ENCODE peak calls at places on chromosomes 3 and 15, in six cellular contexts. T is transverse colon, L is left ventricle myocardium inferior, O is spleen, I is PC-3, A is colonic mucosa. U is an unnamed sample.

GRCh38 chr3:65497846-65498245 is 540.9 kb downstream of the MAGI1 start:
- DNase-seq in T (no peak), L (no peak), O (no peak), I (no peak), A (no peak), U (no peak)

GRCh38 chr3:170355738-170356595 is 1.5 kb upstream of the SKIL start:
- DNase-seq in T (peak; percentile 56), L (peak; percentile 54), O (peak; percentile 83), I (no peak), A (peak; percentile 43), U (peak; percentile 72)

GRCh38 chr3:23921052-23921511 is 4.2 kb downstream of the RPL15 start:
- DNase-seq in T (no peak), L (no peak), O (no peak), I (no peak), A (no peak), U (no peak)

GRCh38 chr15:79965836-79966630 is 5.0 kb downstream of the BCL2A1 start:
- DNase-seq in T (no peak), L (no peak), O (no peak), I (peak; percentile 73), A (no peak), U (no peak)

GRCh38 chr15:85658816-85659215 is 135.9 kb downstream of the KLHL25 start:
- DNase-seq in T (no peak), L (no peak), O (no peak), I (no peak), A (no peak), U (no peak)

GRCh38 chr15:75693501-75694240 is 19.0 kb downstream of the CSPG4 start:
- DNase-seq in T (no peak), L (no peak), O (peak; percentile 74), I (no peak), A (no peak), U (no peak)

GRCh38 chr3:128549283-128550112 is 56.5 kb upstream of the GATA2 start:
- DNase-seq in T (no peak), L (peak; percentile 70), O (no peak), I (peak; percentile 3), A (no peak), U (no peak)

GRCh38 chr15:38536201-38536676 is 28.4 kb downstream of the RASGRP1 start:
- DNase-seq in T (no peak), L (peak; percentile 51), O (no peak), I (no peak), A (no peak), U (no peak)

GRCh38 chr15:31499953-31500808 is 173.5 kb downstream of the KLF13 start:
- DNase-seq in T (no peak), L (no peak), O (no peak), I (no peak), A (no peak), U (no peak)

GRCh38 chr15:62603757-62604156 is 438.7 kb upstream of the C2CD4B start:
- DNase-seq in T (peak; percentile 35), L (no peak), O (no peak), I (peak; percentile 91), A (peak; percentile 48), U (no peak)

GRCh38 chr3:41265823-41266273 is 66.5 kb downstream of the CTNNB1 start:
- DNase-seq in T (no peak), L (no peak), O (no peak), I (peak; percentile 59), A (no peak), U (no peak)

GRCh38 chr15:95017950-95018349 is 786.6 kb downstream of the MCTP2 start:
- DNase-seq in T (peak; percentile 16), L (peak; percentile 52), O (peak; percentile 85), I (peak; percentile 8), A (peak; percentile 24), U (no peak)

GRCh38 chr15:29128671-29129070 is 141.0 kb downstream of the NSMCE3 start:
- DNase-seq in T (no peak), L (no peak), O (peak; percentile 68), I (no peak), A (no peak), U (no peak)

GRCh38 chr3:121165397-121165837 is 257.4 kb downstream of the STXBP5L start:
- DNase-seq in T (no peak), L (no peak), O (no peak), I (peak; percentile 66), A (no peak), U (no peak)

GRCh38 chr3:165523801-165524200 is 313.4 kb downstream of the BCHE start:
- DNase-seq in T (no peak), L (no peak), O (no peak), I (peak; percentile 37), A (no peak), U (no peak)

GRCh38 chr3:178198329-178198728 is 337.9 kb upstream of the KCNMB2 start:
- DNase-seq in T (no peak), L (no peak), O (no peak), I (peak; percentile 46), A (no peak), U (no peak)

GRCh38 chr3:123138819-123139517 is 62.8 kb upstream of the SEC22A start:
- DNase-seq in T (peak; percentile 31), L (no peak), O (peak; percentile 65), I (no peak), A (no peak), U (no peak)

GRCh38 chr15:85482896-85483295 is 102.5 kb downstream of the AKAP13 start:
- DNase-seq in T (no peak), L (no peak), O (no peak), I (no peak), A (no peak), U (no peak)

GRCh38 chr3:40877651-40878463 is 321.4 kb upstream of the CTNNB1 start:
- DNase-seq in T (peak; percentile 12), L (peak; percentile 70), O (no peak), I (peak; percentile 5), A (peak; percentile 28), U (peak; percentile 24)

GRCh38 chr15:99303881-99304280 is 52.6 kb downstream of the LRRC28 start:
- DNase-seq in T (no peak), L (no peak), O (no peak), I (no peak), A (no peak), U (no peak)

GRCh38 chr3:62686486-62686885 is 188.7 kb downstream of the CADPS start:
- DNase-seq in T (no peak), L (no peak), O (no peak), I (peak; percentile 51), A (no peak), U (no peak)

GRCh38 chr15:51046016-51046415 is 48.7 kb downstream of the TNFAIP8L3 start:
- DNase-seq in T (no peak), L (no peak), O (no peak), I (no peak), A (no peak), U (no peak)

GRCh38 chr3:106533097-106533496 is 664.3 kb upstream of the CBLB start:
- DNase-seq in T (no peak), L (no peak), O (no peak), I (no peak), A (no peak), U (no peak)

GRCh38 chr3:51975857-51976549 is 1.1 kb downstream of the ABHD14A start:
- DNase-seq in T (peak; percentile 75), L (peak; percentile 70), O (peak; percentile 88), I (peak; percentile 37), A (peak; percentile 81), U (no peak)

GRCh38 chr3:51980253-51980652 is 3.1 kb upstream of the ACY1 start:
- DNase-seq in T (no peak), L (no peak), O (no peak), I (no peak), A (no peak), U (no peak)

GRCh38 chr3:51974963-51975856 is at the start of gene ABHD14A:
- DNase-seq in T (peak; percentile 88), L (peak; percentile 74), O (peak; percentile 94), I (peak; percentile 81), A (peak; percentile 88), U (no peak)

GRCh38 chr3:51977449-51978142 is 2.7 kb downstream of the ABHD14A start:
- DNase-seq in T (no peak), L (no peak), O (no peak), I (no peak), A (no peak), U (no peak)

DNA sequence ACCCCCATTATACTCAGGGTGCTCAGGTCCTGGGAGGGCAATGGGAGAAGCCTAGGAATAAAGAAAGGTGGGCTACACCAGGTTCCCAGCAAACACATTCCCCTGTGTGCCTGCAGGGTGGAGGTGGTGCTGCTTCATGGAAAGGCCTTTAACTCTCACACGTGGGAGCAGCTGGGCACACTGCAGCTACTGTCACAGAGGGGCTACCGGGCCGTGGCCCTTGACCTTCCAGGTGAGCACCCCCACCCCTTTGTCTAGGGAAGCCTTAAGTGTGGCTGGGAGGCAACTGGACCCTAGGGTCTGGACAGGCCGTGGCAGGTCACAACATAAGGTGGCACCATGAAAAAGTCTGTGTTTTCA is 3.3 kb downstream of the ABHD14A start:
- DNase-seq in T (no peak), L (no peak), O (no peak), I (no peak), A (no peak), U (no peak)
- H3K4me1 ChIP-seq in T (peaks cover 35% of the 10 kb centered on the region), L (peaks cover 56% of the 10 kb centered on the region), O (peaks cover 28% of the 10 kb centered on the region), I (peaks cover 29% of the 10 kb centered on the region), A (peaks cover 6% of the 10 kb centered on the region), U (peaks cover 22% of the 10 kb centered on the region)

DNA sequence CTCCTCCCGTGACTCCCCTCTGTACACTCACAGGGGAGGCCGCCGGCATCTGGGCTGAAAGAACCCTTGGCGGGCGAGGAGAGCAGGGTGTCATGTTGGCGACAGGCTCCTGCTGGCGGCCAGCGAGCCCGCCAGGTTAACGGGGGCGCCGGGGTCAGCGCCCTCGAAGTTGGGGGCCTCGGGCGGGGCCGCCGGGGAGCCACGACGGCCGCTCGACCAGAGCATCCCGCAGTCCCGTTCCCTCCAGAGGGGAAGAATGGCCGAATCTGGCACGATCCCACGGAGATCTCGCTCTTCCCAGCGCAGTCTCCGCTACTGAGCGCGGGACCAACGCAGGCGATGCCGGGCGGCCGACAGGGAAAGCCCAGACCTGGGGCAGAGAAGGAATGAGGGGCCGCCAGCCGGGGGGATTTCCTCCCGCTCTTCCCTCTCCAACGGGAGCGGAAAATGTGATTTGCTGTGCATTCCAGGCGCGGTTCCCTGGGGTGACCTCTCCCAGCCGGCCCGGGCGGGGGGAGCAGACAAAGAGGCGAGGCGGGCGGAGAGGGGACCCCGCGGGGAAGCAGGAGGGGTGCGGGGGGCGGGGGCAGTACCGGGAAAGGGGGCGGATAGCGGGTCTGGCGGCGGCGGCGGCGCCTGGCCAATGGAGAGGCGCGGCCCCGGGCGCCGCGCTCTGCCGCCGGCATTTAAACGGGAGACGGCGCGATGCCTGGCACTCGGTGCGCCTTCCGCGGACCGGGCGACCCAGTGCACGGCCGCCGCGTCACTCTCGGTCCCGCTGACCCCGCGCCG is at the start of gene GREM1:
- DNase-seq in T (peak; percentile 17), L (no peak), O (no peak), I (no peak), A (peak; percentile 37), U (no peak)
- H3K4me3 ChIP-seq in T (peak within 1 kb of the TSS; percentile 39), L (peak within 1 kb of the TSS; percentile 51), O (peak within 1 kb of the TSS; percentile 21), I (peak within 1 kb of the TSS; percentile 64), A (peak within 1 kb of the TSS; percentile 48), U (peak within 1 kb of the TSS; percentile 50)

DNA sequence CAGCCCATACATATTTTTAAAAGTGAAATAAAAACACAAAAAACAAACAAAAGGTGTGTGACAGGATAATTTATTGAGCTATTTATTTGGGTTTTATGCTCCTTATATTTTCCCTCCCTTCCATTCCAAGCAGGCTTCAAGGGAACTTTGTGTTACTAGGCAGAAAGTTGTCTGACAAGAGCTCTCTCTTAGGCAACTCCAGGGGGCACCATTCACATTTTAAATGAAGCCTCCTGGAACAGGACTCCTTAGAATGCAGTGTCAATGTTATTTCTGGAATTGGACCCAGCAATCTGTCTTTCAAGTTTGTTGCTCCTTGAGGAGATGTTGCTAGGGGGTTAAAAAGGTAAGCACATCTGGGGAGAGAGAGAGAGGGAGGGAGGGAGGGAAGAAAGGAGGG is 5.4 kb upstream of the RFX7 start:
- DNase-seq in T (peak; percentile 13), L (no peak), O (no peak), I (peak; percentile 42), A (peak; percentile 36), U (no peak)
- TF ChIP-seq CTCF in T (no peak), L (no peak), O (no peak), I (peak; percentile 55), A (no peak), U (no peak)

GRCh38 chr3:172057059-172057458 is 17.7 kb downstream of the FNDC3B start:
- DNase-seq in T (no peak), L (no peak), O (no peak), I (no peak), A (no peak), U (no peak)
- H3K4me1 ChIP-seq in T (peaks cover 25% of the 10 kb centered on the region), L (peaks cover 99% of the 10 kb centered on the region), O (peaks cover 18% of the 10 kb centered on the region), I (peaks cover 14% of the 10 kb centered on the region), A (peaks cover 4% of the 10 kb centered on the region), U (peaks cover 54% of the 10 kb centered on the region)